ENCODE peak calls at places on chromosomes 4 and X, in four cellular contexts. D is B cell, B is AG10803, W is OCI-LY7. A is an unnamed sample.

GRCh38 chr4:101968364-101968763 is 177.8 kb downstream of the BANK1 start:
- DNase-seq in D (no peak), B (no peak), W (no peak), A (no peak)

GRCh38 chr4:101171747-101172146 is 175.6 kb downstream of the PPP3CA start:
- DNase-seq in D (no peak), B (no peak), W (no peak), A (no peak)

GRCh38 chr4:90833698-90834097 is 706.5 kb downstream of the CCSER1 start:
- DNase-seq in D (no peak), B (no peak), W (no peak), A (no peak)

GRCh38 chr4:66555301-66555700 is 885.0 kb upstream of the EPHA5 start:
- DNase-seq in D (no peak), B (peak), W (no peak), A (no peak)

GRCh38 chr4:108544504-108544903 is 75.9 kb upstream of the RPL34 start:
- DNase-seq in D (no peak), B (peak), W (no peak), A (no peak)

GRCh38 chrX:145843196-145843595 is 25.6 kb downstream of the SLITRK2 start:
- DNase-seq in D (no peak), B (no peak), W (no peak), A (no peak)

GRCh38 chr4:128830906-128831525 is 21.5 kb downstream of the JADE1 start:
- DNase-seq in D (no peak), B (peak), W (peak), A (no peak)

GRCh38 chr4:72340803-72341431 is 228.1 kb downstream of the ADAMTS3 start:
- DNase-seq in D (no peak), B (no peak), W (no peak), A (no peak)

GRCh38 chr4:150315175-150315574 is 236.9 kb downstream of the DCLK2 start:
- DNase-seq in D (no peak), B (peak), W (no peak), A (no peak)

GRCh38 chr4:76459291-76459723 is 24.3 kb downstream of the SHROOM3 start:
- DNase-seq in D (no peak), B (peak), W (no peak), A (no peak)

GRCh38 chr4:2526559-2526958 is 9.9 kb upstream of the FAM193A start:
- DNase-seq in D (no peak), B (no peak), W (no peak), A (no peak)

GRCh38 chr4:23305026-23305425 is 584.8 kb downstream of the PPARGC1A start:
- DNase-seq in D (no peak), B (no peak), W (no peak), A (peak)

GRCh38 chr4:77913353-77913752 is 50.7 kb downstream of the MRPL1 start:
- DNase-seq in D (no peak), B (no peak), W (no peak), A (no peak)

GRCh38 chr4:138405934-138406567 is 163.9 kb upstream of the SLC7A11 start:
- DNase-seq in D (no peak), B (peak), W (no peak), A (no peak)

GRCh38 chrX:98568795-98569194 is 1685.1 kb downstream of the RPA4 start:
- DNase-seq in D (no peak), B (no peak), W (no peak), A (no peak)

GRCh38 chr4:138961687-138962086 is 53.9 kb upstream of the NOCT start:
- DNase-seq in D (no peak), B (no peak), W (no peak), A (no peak)

GRCh38 chrX:106862972-106863688 is 40.0 kb downstream of the RIPPLY1 start:
- DNase-seq in D (no peak), B (no peak), W (peak), A (peak)

DNA sequence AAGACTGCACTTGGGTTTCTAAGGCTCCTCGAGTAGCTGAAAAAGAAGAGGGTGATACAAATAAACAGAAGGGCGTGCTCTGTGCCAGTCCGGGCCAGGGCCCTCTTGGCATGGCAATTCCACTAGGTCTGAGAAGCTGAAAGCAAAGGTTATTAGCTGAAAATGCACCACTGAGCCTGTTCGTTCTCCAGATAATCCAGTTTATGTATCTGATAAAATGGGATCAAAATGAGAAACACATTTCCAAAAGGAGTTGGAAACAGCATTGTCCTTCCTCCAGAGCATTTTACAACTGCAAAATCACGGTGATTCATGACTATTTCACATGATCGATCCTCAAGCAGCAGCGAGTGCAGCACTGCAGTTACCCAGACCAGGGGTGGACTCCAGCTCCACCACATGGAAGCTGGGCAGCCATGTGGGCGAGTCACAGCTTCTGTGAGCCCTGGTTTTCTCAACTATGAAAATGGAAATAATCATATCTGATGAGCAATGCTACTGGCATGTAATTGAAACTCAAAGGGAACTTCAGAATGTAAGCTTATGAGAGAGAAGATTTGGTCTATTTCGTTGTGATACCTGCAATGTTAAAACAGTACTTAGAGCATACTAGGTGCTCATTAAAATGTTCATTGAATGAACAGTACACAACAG is 78.7 kb upstream of the MSX1 start:
- DNase-seq in D (no peak), B (peak), W (no peak), A (no peak)
- TF ChIP-seq CTCF in D (no peak), B (peak), W (no peak), A (no peak)

DNA sequence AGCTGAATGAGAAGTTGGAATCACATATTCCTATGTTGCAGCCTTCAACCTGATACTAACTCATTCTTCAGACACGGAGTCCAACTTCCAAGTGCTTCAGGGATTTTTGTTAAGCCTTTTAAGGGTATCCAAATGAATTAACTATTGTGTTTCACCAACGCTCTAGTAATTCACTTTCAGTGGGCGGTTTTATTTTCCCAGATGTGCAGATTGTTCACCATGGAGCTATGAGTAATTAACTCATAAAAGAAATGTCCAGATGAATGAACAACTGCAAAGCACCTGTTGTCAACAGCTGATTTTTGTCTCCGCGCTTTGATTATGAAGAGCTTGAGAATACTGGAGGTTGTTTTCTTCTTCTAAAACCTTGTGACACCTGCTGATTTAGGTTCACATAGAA is 187.6 kb downstream of the CBR4 start:
- DNase-seq in D (no peak), B (no peak), W (no peak), A (no peak)
- TF ChIP-seq CTCF in D (no peak), B (no peak), W (no peak), A (no peak)

GRCh38 chr4:52982246-52982950 is 120.3 kb downstream of the RASL11B start:
- DNase-seq in D (no peak), B (peak), W (peak), A (peak)
- TF ChIP-seq CTCF in D (no peak), B (peak), W (peak), A (no peak)

GRCh38 chr4:113042502-113042901 is 7.0 kb upstream of the ANK2 start:
- DNase-seq in D (no peak), B (no peak), W (no peak), A (no peak)
- TF ChIP-seq CTCF in D (no peak), B (no peak), W (no peak), A (no peak)

DNA sequence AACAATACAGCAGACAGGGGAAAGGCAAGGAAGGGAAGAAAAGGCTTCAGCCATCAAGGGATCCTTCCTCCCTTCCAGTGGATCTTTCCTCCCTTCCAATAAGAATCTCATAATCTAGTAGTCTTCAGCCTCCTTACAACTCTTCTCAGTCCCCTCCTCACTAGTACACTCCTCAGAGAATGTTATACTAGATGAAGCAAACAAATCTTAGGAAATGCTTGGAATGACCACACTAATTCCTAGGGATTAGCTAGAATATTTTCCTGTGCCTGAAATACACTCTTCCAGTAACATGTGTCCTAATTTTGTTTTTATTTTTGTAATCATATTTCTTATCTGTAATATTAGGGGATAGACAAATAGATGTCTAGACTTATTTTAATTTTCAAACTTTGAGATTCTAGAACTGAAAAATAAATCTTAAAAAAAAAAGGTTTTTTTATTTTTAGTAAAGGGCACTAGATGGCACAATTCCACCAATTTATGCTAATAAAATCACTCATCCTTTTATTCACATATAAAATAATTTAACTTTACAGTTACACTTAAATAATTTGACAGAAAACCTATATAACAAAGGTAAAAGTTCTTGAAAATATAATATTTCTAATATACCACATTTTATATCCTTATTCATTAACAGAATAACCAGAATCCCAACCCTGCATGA is 7.0 kb upstream of the STPG2 start:
- DNase-seq in D (no peak), B (peak), W (no peak), A (no peak)
- TF ChIP-seq CTCF in D (peak), B (peak), W (peak), A (no peak)

GRCh38 chr4:34880246-34880645 is 1364.1 kb downstream of the ARAP2 start:
- DNase-seq in D (no peak), B (no peak), W (no peak), A (no peak)

GRCh38 chr4:34878961-34879360 is 1365.4 kb downstream of the ARAP2 start:
- DNase-seq in D (no peak), B (no peak), W (no peak), A (no peak)
- TF ChIP-seq CTCF in D (no peak), B (no peak), W (no peak), A (no peak)

GRCh38 chr4:133839326-133839725 is 362.3 kb downstream of the PABPC4L start:
- DNase-seq in D (no peak), B (no peak), W (no peak), A (no peak)
- TF ChIP-seq CTCF in D (no peak), B (no peak), W (peak), A (no peak)

GRCh38 chr4:1015179-1015578 is 3.8 kb downstream of the FGFRL1 start:
- DNase-seq in D (no peak), B (no peak), W (no peak), A (no peak)
- TF ChIP-seq CTCF in D (no peak), B (no peak), W (no peak), A (no peak)

GRCh38 chr4:18842431-18842830 is 820.9 kb upstream of the LCORL start:
- DNase-seq in D (no peak), B (no peak), W (no peak), A (no peak)

GRCh38 chr4:18844726-18845125 is 823.2 kb upstream of the LCORL start:
- DNase-seq in D (no peak), B (no peak), W (no peak), A (no peak)

GRCh38 chr4:18846313-18846712 is 824.8 kb upstream of the LCORL start:
- DNase-seq in D (no peak), B (no peak), W (no peak), A (no peak)

GRCh38 chr4:18840499-18840898 is 818.9 kb upstream of the LCORL start:
- DNase-seq in D (no peak), B (no peak), W (no peak), A (no peak)
- TF ChIP-seq CTCF in D (no peak), B (no peak), W (no peak), A (no peak)

A was measured in GM20000.